ENCODE peak calls at places on chromosome 11, in seven cellular contexts. T, L, A, X, R, G and Z are unnamed samples.
A peak's percentile ranks its signal among the peaks of the same experiment; 100 is the strongest.

GRCh38 chr11:64870176-64870892 is 8.1 kb downstream of the EHD1 start:
- DNase-seq in T (no peak), L (peak; percentile 70), A (no peak), X (no peak), R (peak; percentile 66), G (no peak), Z (no peak)

GRCh38 chr11:96188625-96189006 is 154.4 kb downstream of the MAML2 start:
- DNase-seq in T (no peak), L (no peak), A (no peak), X (no peak), R (no peak), G (no peak), Z (no peak)

GRCh38 chr11:122691751-122692150 is 36.2 kb downstream of the UBASH3B start:
- DNase-seq in T (no peak), L (no peak), A (no peak), X (no peak), R (no peak), G (no peak), Z (no peak)

GRCh38 chr11:34223021-34223813 is 117.8 kb downstream of the NAT10 start:
- DNase-seq in T (peak; percentile 78), L (peak; percentile 87), A (no peak), X (no peak), R (peak; percentile 80), G (no peak), Z (no peak)

GRCh38 chr11:69697489-69697843 is 6.4 kb downstream of the FGF19 start:
- DNase-seq in T (no peak), L (no peak), A (no peak), X (no peak), R (no peak), G (no peak), Z (no peak)

GRCh38 chr11:131837562-131837961 is 467.1 kb downstream of the NTM start:
- DNase-seq in T (no peak), L (no peak), A (no peak), X (no peak), R (no peak), G (no peak), Z (no peak)

GRCh38 chr11:795638-796564 is 2.2 kb downstream of the SLC25A22 start:
- DNase-seq in T (no peak), L (peak; percentile 94), A (peak; percentile 78), X (no peak), R (peak; percentile 82), G (peak; percentile 30), Z (peak; percentile 51)

GRCh38 chr11:115612331-115612730 is 108.1 kb upstream of the CADM1 start:
- DNase-seq in T (no peak), L (peak; percentile 47), A (no peak), X (no peak), R (no peak), G (no peak), Z (no peak)

GRCh38 chr11:117058761-117059233 is 39.4 kb downstream of the SIK3 start:
- DNase-seq in T (no peak), L (peak; percentile 28), A (no peak), X (no peak), R (no peak), G (peak; percentile 25), Z (no peak)

GRCh38 chr11:61080526-61080925 is 21.8 kb upstream of the CD5 start:
- DNase-seq in T (no peak), L (no peak), A (no peak), X (no peak), R (no peak), G (no peak), Z (no peak)